ENCODE peak calls at places on chromosomes 6 and 20, in five cellular contexts. One of them, this sample, is unnamed.

GRCh38 chr6:70552974-70553373 is 13.8 kb upstream of the SDHAF4 start:
- DNase-seq in neuronal stem cell: no peak
- DNase-seq in H9: no peak
- DNase-seq in trophoblast cell: no peak
- DNase-seq in mesenchymal stem cell: no peak
- DNase-seq in this sample: no peak

GRCh38 chr20:57030611-57031600 is 235.5 kb downstream of the BMP7 start:
- DNase-seq in neuronal stem cell: no peak
- DNase-seq in H9: no peak
- DNase-seq in trophoblast cell: peak; percentile 37
- DNase-seq in mesenchymal stem cell: peak; percentile 93
- DNase-seq in this sample: no peak

GRCh38 chr6:147765541-147765940 is 257.1 kb downstream of the SAMD5 start:
- DNase-seq in neuronal stem cell: no peak
- DNase-seq in H9: no peak
- DNase-seq in trophoblast cell: no peak
- DNase-seq in mesenchymal stem cell: no peak
- DNase-seq in this sample: no peak

GRCh38 chr6:167079853-167080297 is 43.0 kb upstream of the CCR6 start:
- DNase-seq in neuronal stem cell: no peak
- DNase-seq in H9: no peak
- DNase-seq in trophoblast cell: no peak
- DNase-seq in mesenchymal stem cell: no peak
- DNase-seq in this sample: no peak

GRCh38 chr6:110430236-110430635 is 14.9 kb upstream of the DDO start:
- DNase-seq in neuronal stem cell: no peak
- DNase-seq in H9: peak; percentile 65
- DNase-seq in trophoblast cell: no peak
- DNase-seq in mesenchymal stem cell: no peak
- DNase-seq in this sample: no peak

GRCh38 chr20:34129518-34130162 is 17.6 kb upstream of the EIF2S2 start:
- DNase-seq in neuronal stem cell: peak; percentile 75
- DNase-seq in H9: peak; percentile 65
- DNase-seq in trophoblast cell: peak; percentile 59
- DNase-seq in mesenchymal stem cell: peak; percentile 78
- DNase-seq in this sample: no peak

GRCh38 chr6:140379919-140380318 is 1005.5 kb upstream of the CITED2 start:
- DNase-seq in neuronal stem cell: no peak
- DNase-seq in H9: no peak
- DNase-seq in trophoblast cell: no peak
- DNase-seq in mesenchymal stem cell: peak; percentile 52
- DNase-seq in this sample: no peak

GRCh38 chr20:45323731-45324130 is 15.6 kb upstream of the MATN4 start:
- DNase-seq in neuronal stem cell: no peak
- DNase-seq in H9: no peak
- DNase-seq in trophoblast cell: peak; percentile 75
- DNase-seq in mesenchymal stem cell: no peak
- DNase-seq in this sample: no peak

GRCh38 chr20:57086066-57086465 is 180.4 kb downstream of the BMP7 start:
- DNase-seq in neuronal stem cell: no peak
- DNase-seq in H9: no peak
- DNase-seq in trophoblast cell: no peak
- DNase-seq in mesenchymal stem cell: no peak
- DNase-seq in this sample: no peak

GRCh38 chr6:154632121-154632520 is 101.1 kb upstream of the SCAF8 start:
- DNase-seq in neuronal stem cell: no peak
- DNase-seq in H9: no peak
- DNase-seq in trophoblast cell: no peak
- DNase-seq in mesenchymal stem cell: no peak
- DNase-seq in this sample: no peak

GRCh38 chr6:129955584-129955983 is 62.8 kb upstream of the L3MBTL3 start:
- DNase-seq in neuronal stem cell: no peak
- DNase-seq in H9: no peak
- DNase-seq in trophoblast cell: no peak
- DNase-seq in mesenchymal stem cell: no peak
- DNase-seq in this sample: no peak

GRCh38 chr6:117776441-117776840 is 101.2 kb downstream of the NUS1 start:
- DNase-seq in neuronal stem cell: no peak
- DNase-seq in H9: no peak
- DNase-seq in trophoblast cell: no peak
- DNase-seq in mesenchymal stem cell: peak; percentile 6
- DNase-seq in this sample: no peak

GRCh38 chr20:9672976-9673375 is 158.6 kb downstream of the LAMP5 start:
- DNase-seq in neuronal stem cell: no peak
- DNase-seq in H9: no peak
- DNase-seq in trophoblast cell: no peak
- DNase-seq in mesenchymal stem cell: no peak
- DNase-seq in this sample: no peak

GRCh38 chr6:33423777-33424176 is 3.9 kb downstream of the SYNGAP1 start:
- DNase-seq in neuronal stem cell: no peak
- DNase-seq in H9: no peak
- DNase-seq in trophoblast cell: no peak
- DNase-seq in mesenchymal stem cell: no peak
- DNase-seq in this sample: no peak

GRCh38 chr20:32743237-32744112 is at the start of gene COMMD7:
- DNase-seq in neuronal stem cell: no peak
- DNase-seq in H9: peak; percentile 90
- DNase-seq in trophoblast cell: peak; percentile 58
- DNase-seq in mesenchymal stem cell: peak; percentile 67
- DNase-seq in this sample: peak; percentile 80
- H2BK12ac ChIP-seq in neuronal stem cell: peak within 1 kb of the TSS; percentile 90
- H2BK12ac ChIP-seq in H9: no peak within 1 kb of the TSS
- H2BK12ac ChIP-seq in trophoblast cell: peak within 1 kb of the TSS; percentile 78
- H2BK12ac ChIP-seq in mesenchymal stem cell: peak within 1 kb of the TSS; percentile 75
- H2BK12ac ChIP-seq in this sample: peak within 1 kb of the TSS; percentile 68

DNA sequence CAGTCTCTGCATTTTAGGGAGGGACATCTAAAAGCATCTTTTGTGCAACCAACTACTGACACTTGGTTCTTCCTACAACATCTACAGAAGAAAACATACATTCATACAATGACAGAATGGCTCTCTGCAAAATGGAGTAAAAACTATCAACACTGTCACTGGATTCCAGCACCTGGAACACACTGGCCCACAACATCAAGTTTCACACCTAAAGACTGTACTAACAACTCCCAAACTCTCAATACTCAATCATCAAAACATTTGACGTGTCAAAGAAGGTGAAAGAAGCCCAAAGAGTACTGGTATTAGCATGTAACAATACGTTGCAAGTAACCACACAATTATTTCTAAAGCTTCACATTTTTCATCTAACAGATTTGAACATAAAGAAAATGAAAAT is 2.2 kb downstream of the CPNE1 start:
- DNase-seq in neuronal stem cell: no peak
- DNase-seq in H9: no peak
- DNase-seq in trophoblast cell: no peak
- DNase-seq in mesenchymal stem cell: no peak
- DNase-seq in this sample: no peak
- H2BK12ac ChIP-seq in neuronal stem cell: no peak overlapping the region
- H2BK12ac ChIP-seq in H9: no peak overlapping the region
- H2BK12ac ChIP-seq in trophoblast cell: no peak overlapping the region
- H2BK12ac ChIP-seq in mesenchymal stem cell: no peak overlapping the region
- H2BK12ac ChIP-seq in this sample: no peak overlapping the region

DNA sequence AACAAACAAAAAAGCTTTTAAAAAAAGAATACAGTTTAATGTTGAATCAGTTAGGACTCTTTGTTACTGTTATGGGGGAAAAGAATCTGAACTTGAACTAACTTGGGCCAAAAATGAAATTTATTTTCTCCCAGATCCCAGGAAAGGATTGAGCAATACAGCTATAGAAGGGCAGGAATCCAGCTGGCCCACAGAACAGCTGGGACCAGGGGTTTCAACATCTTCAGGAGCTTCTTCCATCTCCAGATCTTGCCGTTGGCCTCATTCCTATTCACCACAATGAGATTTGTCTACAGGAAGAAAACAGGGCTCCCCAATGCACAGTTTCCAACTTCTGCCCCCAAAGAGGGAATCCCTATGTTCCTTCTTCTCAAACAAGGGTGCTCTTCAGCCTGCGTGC is 43.2 kb upstream of the AKAP12 start:
- DNase-seq in neuronal stem cell: no peak
- DNase-seq in H9: no peak
- DNase-seq in trophoblast cell: peak; percentile 33
- DNase-seq in mesenchymal stem cell: peak; percentile 75
- DNase-seq in this sample: no peak
- H2BK12ac ChIP-seq in neuronal stem cell: no peak overlapping the region
- H2BK12ac ChIP-seq in H9: no peak overlapping the region
- H2BK12ac ChIP-seq in trophoblast cell: no peak overlapping the region
- H2BK12ac ChIP-seq in mesenchymal stem cell: no peak overlapping the region
- H2BK12ac ChIP-seq in this sample: no peak overlapping the region

GRCh38 chr6:17091122-17091521 is 10.7 kb upstream of the STMND1 start:
- DNase-seq in neuronal stem cell: no peak
- DNase-seq in H9: no peak
- DNase-seq in trophoblast cell: no peak
- DNase-seq in mesenchymal stem cell: peak; percentile 26
- DNase-seq in this sample: no peak

GRCh38 chr6:17083397-17083796 is 18.5 kb upstream of the STMND1 start:
- DNase-seq in neuronal stem cell: no peak
- DNase-seq in H9: no peak
- DNase-seq in trophoblast cell: no peak
- DNase-seq in mesenchymal stem cell: no peak
- DNase-seq in this sample: no peak

GRCh38 chr6:17081860-17082508 is 19.9 kb upstream of the STMND1 start:
- DNase-seq in neuronal stem cell: no peak
- DNase-seq in H9: no peak
- DNase-seq in trophoblast cell: no peak
- DNase-seq in mesenchymal stem cell: no peak
- DNase-seq in this sample: no peak

GRCh38 chr6:17088091-17088611 is 13.7 kb upstream of the STMND1 start:
- DNase-seq in neuronal stem cell: no peak
- DNase-seq in H9: no peak
- DNase-seq in trophoblast cell: no peak
- DNase-seq in mesenchymal stem cell: no peak
- DNase-seq in this sample: no peak

DNA sequence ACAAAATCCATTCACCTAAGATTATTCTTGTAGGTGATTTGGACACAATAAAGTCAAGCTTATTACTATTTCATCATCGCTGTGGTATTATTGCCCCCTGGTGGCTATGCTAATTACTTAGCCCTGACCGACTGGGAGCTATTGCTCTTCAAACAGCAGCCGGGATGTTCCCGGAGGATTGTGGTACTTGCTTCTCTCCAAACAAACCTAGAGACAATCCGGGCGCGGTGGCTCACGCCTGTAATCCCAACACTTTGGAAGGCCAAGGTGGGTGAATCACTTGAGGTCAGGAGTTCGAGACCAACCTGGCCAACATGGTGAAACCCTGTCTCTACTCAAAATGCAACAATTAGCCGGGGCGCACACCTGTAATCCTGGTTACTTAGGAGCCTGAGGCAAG is 15.4 kb upstream of the STMND1 start:
- DNase-seq in neuronal stem cell: no peak
- DNase-seq in H9: peak; percentile 45
- DNase-seq in trophoblast cell: peak; percentile 46
- DNase-seq in mesenchymal stem cell: peak; percentile 78
- DNase-seq in this sample: no peak
- H2BK12ac ChIP-seq in neuronal stem cell: no peak overlapping the region
- H2BK12ac ChIP-seq in H9: no peak overlapping the region
- H2BK12ac ChIP-seq in trophoblast cell: no peak overlapping the region
- H2BK12ac ChIP-seq in mesenchymal stem cell: no peak overlapping the region
- H2BK12ac ChIP-seq in this sample: no peak overlapping the region